ENCODE peak calls at places on chromosomes 5 and 9, in eight cellular contexts. D is pancreas, E is AG04450, F is psoas muscle, P is endodermal cell, B is MM.1S, Y is SK-N-SH, Z is mammary epithelial cell. W is an unnamed sample.

GRCh38 chr9:126146254-126147145 is 180.1 kb upstream of the MVB12B start:
- DNase-seq in F (no peak), Z (no peak), P (peak; percentile 92), D (no peak), E (no peak), B (no peak), Y (peak; percentile 45), W (peak; percentile 78)

GRCh38 chr5:167961731-167962130 is 329.7 kb upstream of the WWC1 start:
- DNase-seq in B (no peak), Z (no peak), E (no peak), Y (no peak), F (no peak), P (no peak), D (no peak), W (no peak)

GRCh38 chr5:96870094-96871021 is 5.9 kb upstream of the ERAP2 start:
- DNase-seq in D (no peak), E (no peak), B (peak; percentile 35), Z (peak; percentile 75), F (no peak), Y (no peak), P (no peak), W (no peak)

GRCh38 chr5:57327934-57328333 is 154.1 kb downstream of the GPBP1 start:
- DNase-seq in B (no peak), P (no peak), Y (no peak), D (no peak), F (no peak), E (no peak), Z (peak; percentile 97), W (no peak)

GRCh38 chr9:14222149-14222835 is 91.6 kb downstream of the NFIB start:
- DNase-seq in E (no peak), Y (no peak), Z (no peak), B (no peak), F (no peak), P (no peak), D (no peak), W (no peak)

GRCh38 chr5:146051678-146052077 is 53.7 kb downstream of the PLAC8L1 start:
- DNase-seq in D (no peak), Z (no peak), F (no peak), E (peak; percentile 37), P (no peak), Y (no peak), B (no peak), W (no peak)

GRCh38 chr5:1161108-1161831 is 40.1 kb upstream of the SLC6A19 start:
- DNase-seq in D (peak; percentile 77), E (no peak), B (no peak), Y (no peak), F (no peak), Z (peak; percentile 98), P (no peak), W (no peak)

GRCh38 chr9:137295313-137296213 is 6.5 kb downstream of the NRARP start:
- DNase-seq in B (no peak), E (no peak), D (peak; percentile 85), Y (peak; percentile 97), Z (no peak), P (peak; percentile 83), F (no peak), W (no peak)

GRCh38 chr5:113204525-113205161 is 228.0 kb downstream of the DCP2 start:
- DNase-seq in D (no peak), E (no peak), B (no peak), P (peak; percentile 47), Y (peak; percentile 56), Z (peak; percentile 81), F (peak; percentile 79), W (no peak)

GRCh38 chr9:36935768-36936497 is 98.1 kb downstream of the PAX5 start:
- DNase-seq in D (no peak), B (no peak), P (peak; percentile 41), F (no peak), Z (no peak), E (no peak), Y (no peak), W (no peak)

DNA sequence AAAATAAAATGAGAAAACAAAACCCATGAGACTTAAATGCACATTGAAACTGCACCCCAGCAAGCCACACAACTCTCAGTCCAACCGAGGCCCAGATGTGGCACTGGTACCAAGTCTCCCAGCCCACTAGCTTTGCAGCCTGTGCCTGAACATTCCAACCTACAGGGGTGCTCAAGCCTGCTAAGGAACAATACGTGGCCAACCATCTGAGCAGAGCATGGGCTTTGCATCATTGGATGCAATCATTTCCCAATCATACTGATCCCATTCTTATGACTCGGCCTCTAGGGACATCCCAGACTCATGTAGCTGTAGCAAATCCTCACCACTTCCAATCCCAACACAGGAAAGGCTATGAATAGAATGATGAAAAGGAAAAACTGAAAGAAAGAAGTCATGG is 297.2 kb downstream of the SPOCK1 start:
- DNase-seq in F (no peak), P (peak; percentile 36), E (no peak), Y (no peak), B (no peak), Z (peak; percentile 76), D (no peak), W (no peak)
- TF ChIP-seq CTCF in F (peak; percentile 20), P (no peak), E (peak; percentile 30), Y (peak; percentile 52), B (no peak), Z (peak; percentile 42), D (no peak), W (no peak)

DNA sequence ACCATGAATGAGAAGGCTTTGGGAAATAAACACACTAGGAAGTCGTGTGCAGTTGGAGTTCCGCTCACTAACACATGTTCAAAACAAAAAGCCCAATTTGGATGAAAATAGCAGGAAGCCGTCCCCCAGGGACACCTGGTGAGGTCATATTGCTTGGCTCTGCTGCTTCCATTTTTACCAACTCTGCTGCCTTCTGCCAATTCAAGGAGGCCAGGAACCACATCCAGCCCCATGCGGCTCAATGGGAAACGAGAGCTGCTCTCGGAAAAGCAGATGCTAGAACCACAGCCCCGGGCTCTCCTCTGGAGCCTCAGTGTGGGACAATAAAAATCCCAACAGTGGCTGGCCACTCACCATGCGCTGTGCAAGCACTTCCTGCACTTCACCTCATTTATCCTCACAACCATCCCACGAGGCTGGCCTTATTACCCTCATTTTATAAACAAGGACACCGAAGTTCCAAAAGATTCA is 13.4 kb downstream of the ADAM19 start:
- DNase-seq in P (peak; percentile 49), E (no peak), Y (no peak), F (peak; percentile 87), D (no peak), Z (no peak), B (no peak), W (no peak)
- H3K27ac ChIP-seq in P (no peak overlapping the region), E (peak overlapping the region; percentile 59), Y (peak overlapping the region; percentile 92), F (peak overlapping the region; percentile 66), D (no peak overlapping the region), Z (no peak overlapping the region), B (no peak overlapping the region), W (no peak overlapping the region)

DNA sequence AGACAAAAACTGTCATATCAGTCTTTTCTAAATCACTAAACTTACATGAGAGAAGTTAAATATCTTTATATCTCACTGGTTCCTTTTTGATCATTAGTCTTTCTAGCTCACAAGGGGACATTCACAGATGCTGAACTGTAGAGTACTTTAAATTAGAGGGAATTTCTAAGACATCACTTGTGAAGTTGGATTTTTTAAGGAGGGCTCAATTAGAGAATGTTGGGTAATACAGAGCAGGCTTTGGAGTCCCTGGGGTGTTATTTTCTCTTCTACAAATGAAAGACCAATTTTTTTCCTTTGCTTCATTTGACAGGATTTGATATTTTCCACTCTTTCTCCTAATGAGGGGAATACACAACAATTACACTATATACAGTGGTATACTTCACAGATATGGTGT is 48.6 kb upstream of the SPDL1 start:
- DNase-seq in Z (no peak), B (no peak), P (no peak), E (no peak), F (no peak), Y (no peak), D (no peak), W (no peak)
- H3K4me3 ChIP-seq in Z (no peak overlapping the region), B (no peak overlapping the region), P (no peak overlapping the region), E (no peak overlapping the region), F (no peak overlapping the region), Y (no peak overlapping the region), D (no peak overlapping the region), W (no peak overlapping the region)

DNA sequence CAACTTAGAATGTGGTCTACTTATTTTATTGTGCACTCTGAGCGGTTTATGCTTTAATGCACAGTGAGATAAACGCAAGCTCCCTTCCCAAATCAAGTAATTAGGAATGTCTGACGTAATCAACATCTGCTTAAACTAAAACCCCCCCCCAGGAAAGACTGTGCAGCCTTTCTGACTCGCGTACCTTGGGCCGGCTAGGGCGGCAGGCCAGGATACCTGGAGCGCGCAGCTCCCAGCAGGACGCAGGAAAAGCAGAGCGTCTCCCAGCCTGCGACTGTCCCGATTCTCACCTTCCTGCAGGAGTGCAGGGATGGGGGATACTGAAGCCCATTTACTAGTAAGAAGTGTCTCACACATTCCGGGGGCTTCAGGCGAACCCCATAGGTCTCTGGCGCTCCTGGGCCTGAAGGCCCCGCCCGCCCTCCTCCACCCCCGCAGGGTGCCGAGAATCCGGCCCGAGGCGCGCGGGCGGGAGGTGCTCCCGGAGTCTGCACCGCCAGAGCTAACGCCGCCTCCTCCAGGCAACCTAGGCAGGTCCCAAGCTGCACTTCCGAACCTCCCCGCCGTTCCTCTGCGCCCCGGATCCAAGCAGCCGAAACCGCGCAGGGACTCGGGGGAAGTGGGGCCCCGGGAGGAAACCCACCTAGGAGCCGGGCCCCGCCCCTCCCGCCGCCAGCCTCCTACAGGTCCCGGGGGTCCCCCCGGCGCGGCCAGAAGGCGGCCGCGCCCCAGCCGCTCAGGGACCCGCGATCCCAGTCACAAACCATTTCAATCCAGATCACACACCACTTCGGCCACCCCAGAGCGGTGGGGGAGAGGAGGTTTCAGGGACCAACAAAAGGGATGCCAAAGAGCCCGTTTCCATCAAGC is 1.4 kb downstream of the ROR2 start:
- DNase-seq in D (peak; percentile 75), F (no peak), P (peak; percentile 92), B (peak; percentile 77), E (no peak), Z (peak; percentile 77), Y (peak; percentile 79), W (peak; percentile 75)
- TF ChIP-seq CTCF in D (no peak), F (no peak), P (peak; percentile 65), B (peak; percentile 36), E (peak; percentile 24), Z (peak; percentile 25), Y (no peak), W (no peak)

W was measured in WERI-Rb-1.